ENCODE peak calls at places on chromosomes 16 and 17, in six cellular contexts. S is fibroblast of the aortic adventitia, O is left lung, Y is IMR-90, A is HFF-Myc, P is stomach. F is an unnamed sample.

GRCh38 chr16:19822534-19822933 is 62.1 kb downstream of the GPRC5B start:
- DNase-seq in S (peak), O (no peak), Y (peak), A (no peak), P (no peak), F (no peak)

GRCh38 chr16:17543073-17543472 is 72.3 kb upstream of the XYLT1 start:
- DNase-seq in S (no peak), O (no peak), Y (no peak), A (no peak), P (no peak), F (no peak)

GRCh38 chr17:362721-363120 is 10.1 kb upstream of the RPH3AL start:
- DNase-seq in S (no peak), O (no peak), Y (no peak), A (no peak), P (no peak), F (no peak)

GRCh38 chr17:7097940-7098339 is 16.7 kb downstream of the ASGR2 start:
- DNase-seq in S (peak), O (no peak), Y (peak), A (no peak), P (no peak), F (no peak)

GRCh38 chr16:985237-985636 is 3.7 kb downstream of the SOX8 start:
- DNase-seq in S (no peak), O (no peak), Y (no peak), A (no peak), P (no peak), F (no peak)

GRCh38 chr17:7356072-7356549 is 1.2 kb downstream of the TMEM95 start:
- DNase-seq in S (peak), O (peak), Y (peak), A (no peak), P (peak), F (peak)

GRCh38 chr16:48075398-48075797 is 80.4 kb downstream of the ABCC12 start:
- DNase-seq in S (peak), O (no peak), Y (peak), A (no peak), P (no peak), F (peak)

GRCh38 chr17:27438631-27439030 is 17.6 kb upstream of the KSR1 start:
- DNase-seq in S (no peak), O (no peak), Y (no peak), A (no peak), P (no peak), F (no peak)

GRCh38 chr17:74796211-74796610 is 20.1 kb upstream of the NAT9 start:
- DNase-seq in S (no peak), O (no peak), Y (no peak), A (no peak), P (no peak), F (no peak)

GRCh38 chr17:60087882-60088669 is 9.4 kb upstream of the HEATR6 start:
- DNase-seq in S (peak), O (no peak), Y (no peak), A (no peak), P (peak), F (peak)

GRCh38 chr16:81583893-81584705 is 139.5 kb downstream of the CMIP start:
- DNase-seq in S (peak), O (peak), Y (peak), A (peak), P (peak), F (peak)

GRCh38 chr17:44039829-44040635 is 25.3 kb upstream of the TMEM101 start:
- DNase-seq in S (peak), O (no peak), Y (peak), A (no peak), P (no peak), F (no peak)

GRCh38 chr16:88653101-88653500 is 2.2 kb upstream of the CYBA start:
- DNase-seq in S (no peak), O (no peak), Y (no peak), A (no peak), P (no peak), F (no peak)

GRCh38 chr16:29852654-29853053 is 10.4 kb downstream of the CDIPT start:
- DNase-seq in S (peak), O (no peak), Y (peak), A (peak), P (no peak), F (peak)

GRCh38 chr17:57557363-57557762 is 187.7 kb downstream of the CCDC182 start:
- DNase-seq in S (no peak), O (no peak), Y (no peak), A (no peak), P (no peak), F (no peak)
- H3K4me3 ChIP-seq in S (no peak), O (no peak), Y (no peak), A (no peak), P (no peak), F (no peak)

GRCh38 chr17:53150101-53150698 is 672.5 kb upstream of the KIF2B start:
- DNase-seq in S (no peak), O (no peak), Y (no peak), A (no peak), P (no peak), F (no peak)
- TF ChIP-seq CTCF in S (no peak), O (no peak), Y (no peak), A (no peak), P (no peak), F (no peak)

GRCh38 chr17:13531701-13532100 is 70.0 kb downstream of the HS3ST3A1 start:
- DNase-seq in S (no peak), O (no peak), Y (no peak), A (no peak), P (no peak), F (no peak)
- H3K4me3 ChIP-seq in S (no peak), O (no peak), Y (no peak), A (no peak), P (no peak), F (no peak)

GRCh38 chr17:9529033-9529748 is 46.4 kb downstream of the STX8 start:
- DNase-seq in S (peak), O (no peak), Y (peak), A (peak), P (no peak), F (peak)
- TF ChIP-seq CTCF in S (peak), O (no peak), Y (peak), A (peak), P (no peak), F (peak)

DNA sequence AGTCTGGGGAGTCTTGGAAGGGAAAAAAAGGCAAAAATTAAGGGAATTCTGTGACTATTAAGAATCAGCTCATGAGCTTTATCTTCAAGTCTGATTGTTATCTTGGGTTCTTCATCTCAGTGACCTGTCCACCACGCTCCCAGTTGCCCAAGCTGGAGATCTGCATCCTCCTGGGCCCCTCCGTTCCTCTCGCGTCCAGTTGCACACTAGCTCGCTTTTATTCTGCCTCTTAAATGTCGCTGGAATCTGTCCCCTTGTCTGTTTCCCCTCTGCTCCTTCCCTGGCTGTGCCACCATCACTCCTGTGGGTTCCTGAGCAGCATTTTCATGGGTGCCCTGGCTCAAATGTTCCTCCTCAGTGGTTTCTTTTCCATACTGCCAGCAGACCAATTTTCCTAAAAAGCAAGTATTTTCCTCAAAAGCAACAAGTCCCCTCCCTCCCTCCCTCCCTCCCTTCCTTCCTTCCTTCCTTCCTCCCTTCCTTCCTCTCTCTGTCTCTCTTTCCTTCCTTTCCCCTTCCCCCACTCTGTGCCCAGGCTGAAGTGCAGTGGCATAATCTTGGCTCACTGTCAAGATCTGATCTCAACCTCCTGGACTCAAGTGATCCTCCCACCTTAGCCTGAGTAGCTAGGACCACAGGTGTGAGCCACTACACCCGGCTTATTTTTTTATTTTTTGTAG is 1.4 kb downstream of the ENDOV start:
- DNase-seq in S (no peak), O (no peak), Y (no peak), A (no peak), P (no peak), F (no peak)
- H3K4me3 ChIP-seq in S (peak), O (peak), Y (peak), A (peak), P (peak), F (peak)

DNA sequence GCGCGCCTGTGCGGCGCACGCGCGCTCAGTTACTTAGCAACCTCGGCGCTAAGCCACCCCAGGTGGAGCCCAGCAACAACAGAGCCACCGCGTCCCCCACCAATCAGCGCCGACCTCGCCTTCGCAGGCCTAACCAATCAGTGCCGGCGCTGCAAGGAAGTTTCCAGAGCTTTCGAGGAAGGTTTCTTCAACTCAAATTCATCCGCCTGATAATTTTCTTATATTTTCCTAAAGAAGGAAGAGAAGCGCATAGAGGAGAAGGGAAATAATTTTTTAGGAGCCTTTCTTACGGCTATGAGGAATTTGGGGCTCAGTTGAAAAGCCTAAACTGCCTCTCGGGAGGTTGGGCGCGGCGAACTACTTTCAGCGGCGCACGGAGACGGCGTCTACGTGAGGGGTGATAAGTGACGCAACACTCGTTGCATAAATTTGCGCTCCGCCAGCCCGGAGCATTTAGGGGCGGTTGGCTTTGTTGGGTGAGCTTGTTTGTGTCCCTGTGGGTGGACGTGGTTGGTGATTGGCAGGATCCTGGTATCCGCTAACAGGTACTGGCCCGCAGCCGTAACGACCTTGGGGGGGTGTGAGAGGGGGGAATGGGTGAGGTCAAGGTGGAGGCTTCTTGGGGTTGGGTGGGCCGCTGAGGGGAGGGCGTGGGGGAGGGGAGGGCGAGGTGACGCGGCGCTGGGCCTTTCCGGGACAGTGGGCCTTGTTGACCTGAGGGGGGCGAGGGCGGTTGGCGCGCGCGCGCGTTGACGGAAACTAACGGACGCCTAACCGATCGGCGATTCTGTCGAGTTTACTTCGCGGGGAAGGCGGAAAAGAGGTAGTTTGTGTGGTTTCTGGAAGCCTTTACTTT is at the start of gene UBB:
- DNase-seq in S (peak), O (peak), Y (peak), A (peak), P (peak), F (peak)
- TF ChIP-seq CTCF in S (no peak), O (no peak), Y (peak), A (no peak), P (no peak), F (no peak)

DNA sequence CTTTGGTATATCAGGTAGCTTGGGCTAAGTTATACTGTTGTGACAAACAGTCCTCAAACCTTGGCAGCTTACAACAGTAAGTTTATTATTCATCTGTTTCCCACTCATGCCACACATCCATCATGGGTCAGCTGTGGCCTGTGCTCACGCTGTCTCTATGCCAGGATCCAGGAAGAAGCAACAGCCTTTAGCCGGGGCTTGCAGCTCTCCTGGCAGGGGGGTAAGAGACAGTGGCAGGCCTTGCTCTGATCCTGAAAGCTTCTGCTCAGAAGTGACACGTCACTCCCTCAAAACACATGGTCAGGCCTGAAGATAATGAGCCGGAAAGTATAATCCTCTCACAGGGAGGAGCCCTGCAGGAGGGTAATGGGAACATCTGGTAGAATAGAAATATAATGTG is 377.6 kb downstream of the CPPED1 start:
- DNase-seq in S (peak), O (no peak), Y (peak), A (peak), P (no peak), F (no peak)
- H3K4me3 ChIP-seq in S (no peak), O (no peak), Y (no peak), A (no peak), P (no peak), F (no peak)

DNA sequence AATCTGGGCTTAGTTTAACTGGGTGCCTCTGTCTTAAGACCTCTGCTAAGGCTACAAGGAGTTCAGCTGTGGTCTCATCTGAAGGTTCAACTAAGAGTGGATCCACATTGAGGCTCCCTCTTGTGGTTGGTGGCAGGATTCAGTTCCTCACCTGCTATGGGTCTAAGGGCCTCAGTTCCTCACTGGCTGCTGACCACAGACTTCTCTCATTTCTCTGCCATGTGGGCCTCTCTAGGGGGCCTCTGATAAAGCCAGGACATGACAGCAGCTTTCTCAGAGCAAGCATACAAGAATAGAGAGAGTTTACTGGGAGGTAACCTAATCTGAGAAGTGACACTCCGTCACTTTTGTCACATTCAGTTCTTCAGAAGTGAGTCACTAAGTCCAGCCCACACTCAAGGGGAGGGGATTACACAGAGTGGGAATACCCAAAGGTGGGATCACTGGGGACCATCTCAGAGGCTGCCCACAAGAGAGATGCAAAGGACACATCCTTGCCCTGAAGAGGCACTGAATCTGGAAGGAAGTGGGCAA is 19.2 kb upstream of the ABAT start:
- DNase-seq in S (peak), O (no peak), Y (peak), A (no peak), P (peak), F (no peak)
- TF ChIP-seq CTCF in S (peak), O (peak), Y (peak), A (peak), P (no peak), F (peak)